ENCODE peak calls at places on chromosomes 16 and 17, in seven cellular contexts. I is activated naive CD4-positive, alpha-beta T cell; H is RWPE1; E is amygdala; P is activated CD4-positive, CD25-positive, alpha-beta regulatory T cell; F is esophagus muscularis mucosa; A is NCI-H1436. M is an unnamed sample.

GRCh38 chr16:86229283-86229682 is 281.0 kb upstream of the FOXF1 start:
- DNase-seq in I (no peak), H (no peak), E (no peak), P (no peak), F (no peak), A (no peak), M (no peak)

GRCh38 chr17:17130077-17130844 is 75.9 kb downstream of the PLD6 start:
- DNase-seq in I (no peak), H (no peak), E (no peak), P (no peak), F (no peak), A (no peak), M (no peak)

GRCh38 chr17:81998222-81998621 is 20.8 kb downstream of the ASPSCR1 start:
- DNase-seq in I (no peak), H (no peak), E (no peak), P (no peak), F (no peak), A (no peak), M (no peak)

GRCh38 chr16:57528499-57529323 is 7.7 kb downstream of the CCDC102A start:
- DNase-seq in I (no peak), H (no peak), E (no peak), P (no peak), F (no peak), A (peak), M (peak)

GRCh38 chr16:68642047-68642435 is 3.1 kb upstream of the CDH3 start:
- DNase-seq in I (no peak), H (no peak), E (no peak), P (no peak), F (no peak), A (no peak), M (no peak)

GRCh38 chr16:16045311-16045710 is 95.9 kb downstream of the ABCC1 start:
- DNase-seq in I (no peak), H (peak), E (no peak), P (no peak), F (no peak), A (no peak), M (no peak)

GRCh38 chr16:84785843-84786538 is 33.8 kb upstream of the CRISPLD2 start:
- DNase-seq in I (no peak), H (peak), E (no peak), P (no peak), F (no peak), A (peak), M (no peak)

GRCh38 chr16:89641719-89642187 is 15.8 kb downstream of the CHMP1A start:
- DNase-seq in I (no peak), H (no peak), E (no peak), P (no peak), F (no peak), A (no peak), M (no peak)

GRCh38 chr17:72357764-72358365 is 237.0 kb downstream of the SOX9 start:
- DNase-seq in I (no peak), H (no peak), E (no peak), P (no peak), F (no peak), A (no peak), M (no peak)